ENCODE peak calls at places on chromosomes 16 and 17, in four cellular contexts. H is SK-N-SH, K is GM12878, C is K562. I is an unnamed sample.

GRCh38 chr16:84502581-84502980 is 1.9 kb downstream of the MEAK7 start:
- DNase-seq in H (no peak), K (no peak), C (no peak), I (no peak)

GRCh38 chr16:46871587-46871986 is 12.6 kb upstream of the GPT2 start:
- DNase-seq in H (no peak), K (no peak), C (no peak), I (no peak)

GRCh38 chr17:27607692-27608091 is 23.3 kb upstream of the LGALS9 start:
- DNase-seq in H (no peak), K (no peak), C (no peak), I (no peak)

GRCh38 chr17:78317817-78318400 is 42.0 kb downstream of the SOCS3 start:
- DNase-seq in H (peak), K (no peak), C (no peak), I (no peak)

GRCh38 chr16:77472262-77472661 is 37.4 kb upstream of the ADAMTS18 start:
- DNase-seq in H (no peak), K (no peak), C (no peak), I (no peak)

GRCh38 chr16:4625617-4626159 is 1.1 kb downstream of the MGRN1 start:
- DNase-seq in H (no peak), K (no peak), C (no peak), I (no peak)

GRCh38 chr17:63405741-63406261 is 40.3 kb downstream of the CYB561 start:
- DNase-seq in H (peak), K (no peak), C (peak), I (peak)

GRCh38 chr17:75238684-75239191 is 22.7 kb downstream of the GGA3 start:
- DNase-seq in H (peak), K (no peak), C (peak), I (peak)

GRCh38 chr16:31695667-31696066 is 168.0 kb downstream of the AHSP start:
- DNase-seq in H (no peak), K (no peak), C (no peak), I (no peak)

GRCh38 chr17:29613371-29613837 is 9.3 kb downstream of the CORO6 start:
- DNase-seq in H (peak), K (no peak), C (no peak), I (no peak)

GRCh38 chr17:43766413-43767052 is 7.9 kb upstream of the SOST start:
- DNase-seq in H (peak), K (no peak), C (peak), I (no peak)

GRCh38 chr16:50802000-50802399 is 60.1 kb downstream of the CYLD start:
- DNase-seq in H (no peak), K (no peak), C (no peak), I (no peak)

GRCh38 chr17:75854111-75854748 is 905 bp downstream of the WBP2 start:
- DNase-seq in H (no peak), K (no peak), C (peak), I (no peak)

GRCh38 chr17:76385892-76386786 is 1.7 kb downstream of the SPHK1 start:
- DNase-seq in H (peak), K (no peak), C (peak), I (no peak)

GRCh38 chr17:63833741-63834373 is 6.4 kb upstream of the FTSJ3 start:
- DNase-seq in H (no peak), K (no peak), C (no peak), I (no peak)

GRCh38 chr16:29694384-29695195 is 15.6 kb downstream of the QPRT start:
- DNase-seq in H (peak), K (no peak), C (no peak), I (no peak)

GRCh38 chr17:51371732-51372151 is 111.4 kb downstream of the UTP18 start:
- DNase-seq in H (peak), K (peak), C (peak), I (peak)

GRCh38 chr17:38561416-38562214 is 44.1 kb downstream of the SRCIN1 start:
- DNase-seq in H (no peak), K (no peak), C (no peak), I (no peak)

GRCh38 chr16:4064950-4065352 is 51.3 kb downstream of the ADCY9 start:
- DNase-seq in H (no peak), K (no peak), C (no peak), I (no peak)

GRCh38 chr17:75459246-75459589 is 2.8 kb downstream of the TMEM94 start:
- DNase-seq in H (no peak), K (no peak), C (no peak), I (no peak)

GRCh38 chr16:57807252-57807967 is 5.1 kb upstream of the KIFC3 start:
- DNase-seq in H (no peak), K (no peak), C (no peak), I (no peak)

GRCh38 chr16:88650749-88651275 is at the start of gene CYBA:
- DNase-seq in H (peak), K (peak), C (peak), I (peak)

GRCh38 chr17:72430611-72431432 is 310.0 kb downstream of the SOX9 start:
- DNase-seq in H (no peak), K (no peak), C (peak), I (no peak)
- TF ChIP-seq GABPA in H (no peak), K (no peak), C (no peak), I (no peak)

GRCh38 chr16:7561908-7562405 is 229.3 kb downstream of the RBFOX1 start:
- DNase-seq in H (no peak), K (no peak), C (no peak), I (no peak)
- TF ChIP-seq GABPA in H (no peak), K (no peak), C (no peak), I (no peak)

GRCh38 chr16:72384651-72385050 is 212.7 kb upstream of the PMFBP1 start:
- DNase-seq in H (no peak), K (no peak), C (no peak), I (no peak)

GRCh38 chr16:72380283-72380682 is 208.3 kb upstream of the PMFBP1 start:
- DNase-seq in H (no peak), K (no peak), C (no peak), I (no peak)
- TF ChIP-seq GABPA in H (no peak), K (no peak), C (no peak), I (no peak)

DNA sequence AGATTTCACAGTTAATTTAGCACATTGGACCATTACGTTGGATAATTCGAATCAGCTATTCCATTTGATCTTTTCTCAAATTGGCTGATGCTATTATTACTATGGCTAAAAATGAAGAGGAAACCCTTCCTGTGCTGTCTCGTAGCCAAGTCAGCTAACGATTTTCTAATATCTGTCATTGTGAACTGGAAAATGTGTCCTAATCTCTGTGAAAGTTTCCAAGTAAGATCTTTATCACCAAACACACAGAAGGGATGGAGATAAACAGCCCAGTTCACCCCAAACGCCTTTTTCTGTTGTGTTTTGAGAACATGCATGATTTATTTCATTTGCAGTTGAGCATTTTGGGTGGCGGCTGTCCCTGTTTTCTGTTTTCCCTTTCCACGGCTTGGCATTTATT is 312.8 kb downstream of the FOXL1 start:
- DNase-seq in H (no peak), K (no peak), C (no peak), I (no peak)
- TF ChIP-seq GABPA in H (no peak), K (no peak), C (no peak), I (no peak)

DNA sequence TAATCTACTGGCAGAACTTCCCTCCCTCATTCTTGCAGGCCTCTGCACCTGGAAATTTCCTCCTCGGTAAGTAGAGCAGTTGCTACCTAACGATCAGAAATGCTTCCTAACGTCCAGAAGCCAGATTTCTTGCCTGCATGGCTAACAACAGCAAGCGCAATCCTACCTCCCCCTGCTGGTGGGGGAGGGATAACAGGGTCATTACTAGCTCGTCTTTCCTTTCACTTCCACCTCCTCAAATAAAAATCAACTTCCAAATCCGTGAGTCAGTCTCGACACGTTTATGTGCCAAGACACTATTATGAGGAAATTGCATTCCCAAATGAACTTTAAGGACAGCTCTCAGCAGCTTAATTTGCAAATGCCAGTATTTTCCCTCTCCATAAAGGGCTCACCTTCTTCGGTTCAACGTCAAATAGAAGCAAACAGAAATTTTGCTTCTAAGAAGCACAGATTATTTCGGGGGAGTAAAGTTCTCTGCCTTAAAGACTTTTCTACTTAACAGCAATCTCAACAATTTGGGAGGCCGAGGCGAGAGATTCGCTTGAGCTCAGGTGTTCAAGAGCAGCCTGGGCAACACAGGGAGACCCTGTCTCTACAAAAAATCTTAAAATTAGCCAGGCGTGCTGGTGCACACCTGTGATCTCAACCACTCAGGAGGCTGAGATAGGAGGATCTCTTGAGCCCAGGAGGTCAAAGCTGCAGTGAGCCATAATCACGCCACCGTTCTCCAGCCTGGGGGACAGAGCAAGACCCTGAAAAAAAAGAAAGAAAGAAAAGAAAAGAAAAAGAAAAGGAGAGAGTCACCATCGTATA is 188.6 kb upstream of the PSMD7 start:
- DNase-seq in H (no peak), K (peak), C (peak), I (peak)
- TF ChIP-seq GABPA in H (no peak), K (no peak), C (no peak), I (no peak)

DNA sequence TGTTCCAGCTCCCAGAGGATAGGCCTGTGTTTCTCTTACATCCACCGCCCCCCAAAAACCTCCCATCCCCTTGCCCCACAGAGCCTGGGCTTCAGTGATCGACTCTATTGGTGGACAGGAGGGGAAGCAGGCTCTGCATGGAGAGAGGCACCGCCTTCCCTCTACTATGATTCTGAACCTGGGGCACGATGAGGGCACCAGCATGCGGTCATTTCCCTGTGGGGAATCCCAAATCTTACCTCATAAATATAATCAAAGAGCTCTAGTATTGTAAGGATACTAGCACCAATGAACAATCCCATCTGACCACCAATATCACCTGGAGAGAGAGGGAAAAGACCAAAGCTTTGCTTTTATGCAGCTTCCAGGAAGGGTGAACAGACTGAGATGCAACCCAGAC is 25.7 kb downstream of the SPACA3 start:
- DNase-seq in H (no peak), K (no peak), C (no peak), I (no peak)
- TF ChIP-seq GABPA in H (no peak), K (no peak), C (no peak), I (no peak)

I was measured in HL-60.